ENCODE peak calls at places on chromosomes 2 and 18, in six cellular contexts. B, I, H, V, O and X are unnamed samples.

GRCh38 chr2:60158262-60158661 is 395.2 kb downstream of the BCL11A start:
- DNase-seq in B (no peak), I (no peak), H (no peak), V (no peak), O (no peak), X (no peak)

GRCh38 chr2:84880645-84881521 is at the start of gene TRABD2A:
- DNase-seq in B (peak), I (no peak), H (peak), V (peak), O (no peak), X (peak)

GRCh38 chr2:49026706-49027105 is 127.6 kb downstream of the FSHR start:
- DNase-seq in B (no peak), I (no peak), H (no peak), V (no peak), O (no peak), X (no peak)

GRCh38 chr2:85132392-85132791 is 800 bp upstream of the TCF7L1 start:
- DNase-seq in B (no peak), I (no peak), H (no peak), V (peak), O (peak), X (peak)

GRCh38 chr2:105518897-105519296 is 120.0 kb upstream of the FHL2 start:
- DNase-seq in B (no peak), I (no peak), H (no peak), V (no peak), O (no peak), X (no peak)

GRCh38 chr2:12796617-12797016 is 79.9 kb downstream of the TRIB2 start:
- DNase-seq in B (no peak), I (no peak), H (no peak), V (no peak), O (peak), X (no peak)

GRCh38 chr2:133407341-133407740 is 160.9 kb downstream of the NCKAP5 start:
- DNase-seq in B (no peak), I (no peak), H (no peak), V (no peak), O (no peak), X (no peak)

GRCh38 chr2:2542316-2542715 is 211.2 kb upstream of the MYT1L start:
- DNase-seq in B (no peak), I (no peak), H (no peak), V (no peak), O (no peak), X (no peak)

GRCh38 chr2:189406612-189407011 is 34.7 kb upstream of the WDR75 start:
- DNase-seq in B (no peak), I (no peak), H (no peak), V (peak), O (no peak), X (no peak)

GRCh38 chr18:21997207-21998143 is 171.9 kb upstream of the GATA6 start:
- DNase-seq in B (peak), I (peak), H (peak), V (peak), O (peak), X (peak)

GRCh38 chr2:5479265-5479928 is 212.8 kb upstream of the SOX11 start:
- DNase-seq in B (no peak), I (no peak), H (peak), V (no peak), O (no peak), X (no peak)
- H3K9ac ChIP-seq in B (no peak), I (no peak), H (no peak), V (no peak), O (no peak), X (no peak)

GRCh38 chr2:47070920-47071824 is 83.9 kb downstream of the STPG4 start:
- DNase-seq in B (peak), I (peak), H (no peak), V (peak), O (peak), X (peak)

GRCh38 chr2:47073641-47074040 is 81.5 kb downstream of the STPG4 start:
- DNase-seq in B (peak), I (no peak), H (no peak), V (no peak), O (no peak), X (no peak)

GRCh38 chr2:47073217-47073616 is 81.9 kb downstream of the STPG4 start:
- DNase-seq in B (no peak), I (no peak), H (no peak), V (no peak), O (no peak), X (no peak)

GRCh38 chr2:47072018-47072691 is 83.0 kb downstream of the STPG4 start:
- DNase-seq in B (peak), I (no peak), H (no peak), V (no peak), O (peak), X (peak)

GRCh38 chr2:47072728-47073191 is 82.3 kb downstream of the STPG4 start:
- DNase-seq in B (peak), I (no peak), H (no peak), V (no peak), O (no peak), X (no peak)
- H3K9ac ChIP-seq in B (no peak), I (no peak), H (no peak), V (peak), O (peak), X (peak)

GRCh38 chr2:72972744-72973535 is 55.6 kb downstream of the EMX1 start:
- DNase-seq in B (no peak), I (no peak), H (no peak), V (no peak), O (no peak), X (no peak)

GRCh38 chr2:72974436-72974754 is 57.1 kb downstream of the EMX1 start:
- DNase-seq in B (no peak), I (no peak), H (no peak), V (no peak), O (no peak), X (no peak)

GRCh38 chr2:72973566-72974435 is 56.5 kb downstream of the EMX1 start:
- DNase-seq in B (peak), I (peak), H (peak), V (peak), O (peak), X (peak)

GRCh38 chr2:72971036-72971435 is 53.7 kb downstream of the EMX1 start:
- DNase-seq in B (no peak), I (no peak), H (no peak), V (no peak), O (no peak), X (no peak)

GRCh38 chr2:72975017-72975416 is 57.7 kb downstream of the EMX1 start:
- DNase-seq in B (no peak), I (no peak), H (no peak), V (no peak), O (no peak), X (no peak)
- H3K9ac ChIP-seq in B (no peak), I (no peak), H (no peak), V (no peak), O (no peak), X (no peak)

DNA sequence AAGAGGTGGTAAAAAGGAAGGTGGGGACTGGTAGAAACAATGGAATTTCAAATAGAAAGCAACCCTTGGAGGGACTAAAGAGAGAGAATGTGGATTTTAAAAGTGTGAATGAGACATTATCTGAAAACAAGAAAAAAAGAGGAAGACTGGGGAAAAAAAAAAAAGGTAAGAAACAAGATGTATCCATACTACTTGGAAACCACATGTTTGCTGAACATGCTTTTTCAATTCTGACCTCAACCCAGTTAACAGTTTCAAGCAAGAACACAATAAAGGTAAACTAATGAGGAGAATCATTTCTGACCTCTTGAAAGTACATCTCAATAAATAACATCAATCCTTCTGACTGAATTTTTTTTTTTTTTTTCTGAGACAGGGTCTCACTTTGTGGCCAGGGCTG is 2.6 kb downstream of the FARSB start:
- DNase-seq in B (no peak), I (no peak), H (no peak), V (no peak), O (no peak), X (no peak)
- H3K9ac ChIP-seq in B (peak), I (peak), H (no peak), V (no peak), O (no peak), X (no peak)

GRCh38 chr2:55163258-55163657 is 68.8 kb downstream of the CLHC1 start:
- DNase-seq in B (no peak), I (peak), H (no peak), V (peak), O (peak), X (peak)
- H3K9ac ChIP-seq in B (peak), I (no peak), H (no peak), V (peak), O (no peak), X (peak)

GRCh38 chr2:240933966-240934700 is 28.0 kb downstream of the CROCC2 start:
- DNase-seq in B (peak), I (no peak), H (no peak), V (no peak), O (no peak), X (no peak)
- H3K9ac ChIP-seq in B (no peak), I (no peak), H (no peak), V (no peak), O (no peak), X (no peak)

DNA sequence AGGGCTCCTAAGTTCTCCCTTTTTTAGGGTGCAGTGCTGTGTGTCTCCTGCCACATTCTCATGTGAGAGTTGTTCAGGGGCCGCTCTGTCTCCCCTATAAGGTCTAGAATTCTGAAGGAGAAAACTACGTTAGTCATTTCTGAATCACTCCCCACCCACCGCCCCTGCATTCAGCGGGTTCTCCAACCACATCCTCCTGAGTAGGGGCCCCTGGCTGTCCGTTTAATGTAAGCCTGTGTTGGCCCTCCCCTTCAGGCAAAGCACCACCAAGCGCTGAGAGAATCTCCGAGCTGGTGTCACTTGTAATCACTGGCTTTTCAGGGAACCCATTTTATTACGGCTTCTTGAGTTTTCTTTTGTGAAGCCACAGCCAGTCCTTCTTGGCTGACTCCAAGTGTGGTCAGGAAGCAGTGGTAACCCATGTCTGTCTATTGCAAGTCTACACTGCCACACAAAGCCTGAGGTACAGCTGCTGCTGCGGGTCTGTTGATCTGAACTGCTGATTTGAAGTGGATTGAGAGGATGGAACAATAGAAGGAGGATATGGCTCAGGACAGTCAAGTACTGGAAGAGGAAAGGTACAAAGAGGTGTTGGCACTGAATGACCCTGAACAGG is 16.9 kb downstream of the LCT start:
- DNase-seq in B (no peak), I (no peak), H (no peak), V (no peak), O (peak), X (peak)
- H3K9ac ChIP-seq in B (no peak), I (no peak), H (no peak), V (no peak), O (no peak), X (no peak)

DNA sequence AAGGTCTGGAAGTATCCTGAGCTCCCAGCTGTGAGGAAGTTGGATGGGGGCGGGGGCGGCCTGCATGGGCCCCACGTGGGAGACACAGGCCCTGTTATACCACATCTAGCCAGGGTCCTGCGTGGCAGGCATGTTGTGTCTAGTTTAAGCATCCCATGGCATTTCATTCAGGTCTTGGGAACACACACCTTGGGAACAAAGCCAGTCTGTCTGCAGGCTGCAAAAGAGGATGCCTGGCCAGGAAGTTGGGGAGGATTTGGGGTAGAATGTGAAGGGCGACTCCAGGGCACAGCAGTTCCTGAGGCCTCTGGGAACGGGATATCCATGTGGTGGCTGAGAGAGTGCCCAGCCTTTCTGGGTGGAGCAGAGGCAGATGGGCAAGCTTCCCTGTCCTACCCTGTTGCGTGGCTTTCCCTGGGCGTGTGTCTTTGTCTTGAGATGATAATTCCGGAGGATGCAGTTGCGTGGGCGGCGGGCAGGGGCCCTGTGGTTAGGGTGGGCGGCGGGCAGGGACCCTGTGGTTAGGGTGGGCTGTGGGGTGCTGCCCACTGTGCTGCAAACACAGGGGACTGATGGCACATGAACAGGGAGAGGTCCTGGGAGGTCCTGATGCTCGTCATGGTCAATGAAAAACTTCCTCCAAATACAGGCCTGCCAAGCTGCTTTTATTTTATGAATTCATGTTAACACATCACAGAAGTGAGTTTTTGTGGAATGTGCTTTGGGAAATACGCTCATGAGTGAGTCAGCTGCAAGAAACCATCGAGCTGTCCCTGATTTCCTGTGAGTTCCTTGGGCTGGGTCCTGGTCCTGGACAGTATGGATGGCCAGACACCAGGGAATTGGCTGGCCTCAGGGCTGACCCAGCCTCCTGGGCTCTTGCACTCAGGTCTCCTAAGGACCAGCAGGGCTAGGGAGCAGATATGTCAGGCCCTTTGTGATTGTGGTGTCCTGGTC is 90.0 kb upstream of the HS6ST1 start:
- DNase-seq in B (no peak), I (peak), H (no peak), V (peak), O (peak), X (peak)
- H3K9ac ChIP-seq in B (no peak), I (no peak), H (no peak), V (peak), O (no peak), X (peak)

GRCh38 chr18:8801263-8801901 is 96.0 kb downstream of the MTCL1 start:
- DNase-seq in B (no peak), I (no peak), H (no peak), V (peak), O (peak), X (peak)
- H3K9ac ChIP-seq in B (no peak), I (peak), H (no peak), V (peak), O (no peak), X (peak)